ENCODE peak calls at places on chromosomes 11 and 22, in seven cellular contexts. B is Karpas-422, O is heart right ventricle, M is substantia nigra, U is MM.1S, R is lower lobe of right lung, H is OCI-LY7. C is an unnamed sample.

GRCh38 chr22:37906364-37907008 is 389 bp downstream of the MICALL1 start:
- DNase-seq in M (no peak), U (peak), B (peak), O (no peak), R (no peak), H (peak), C (peak)

GRCh38 chr11:106133529-106133928 is 56.1 kb downstream of the AASDHPPT start:
- DNase-seq in U (no peak), H (peak), O (no peak), M (no peak), R (no peak), B (peak), C (no peak)

GRCh38 chr11:128336203-128336602 is 251.2 kb downstream of the ETS1 start:
- DNase-seq in B (no peak), O (peak), M (no peak), H (no peak), U (no peak), R (peak), C (no peak)

GRCh38 chr11:46112961-46113617 is 8.2 kb downstream of the PHF21A start:
- DNase-seq in H (peak), U (peak), R (no peak), M (no peak), O (no peak), B (peak), C (peak)

GRCh38 chr22:41050873-41051272 is 41.5 kb upstream of the EP300 start:
- DNase-seq in R (no peak), M (no peak), B (no peak), U (no peak), H (no peak), O (no peak), C (no peak)

GRCh38 chr11:114796954-114797721 is 118.8 kb downstream of the NXPE2 start:
- DNase-seq in R (no peak), O (no peak), B (peak), U (no peak), H (no peak), M (no peak), C (no peak)

GRCh38 chr22:43263645-43264514 is 76.9 kb upstream of the TTLL12 start:
- DNase-seq in U (peak), R (peak), B (no peak), H (no peak), M (no peak), O (peak), C (peak)

GRCh38 chr11:43905788-43906187 is 25.2 kb downstream of the ALKBH3 start:
- DNase-seq in O (no peak), U (no peak), H (no peak), R (no peak), B (no peak), M (no peak), C (no peak)

GRCh38 chr22:24451162-24451561 is 23.8 kb downstream of the ADORA2A start:
- DNase-seq in O (no peak), H (no peak), U (no peak), B (no peak), M (no peak), R (no peak), C (no peak)

GRCh38 chr11:124481365-124482323 is 36.1 kb upstream of the OR8B8 start:
- DNase-seq in O (no peak), U (peak), H (peak), B (no peak), M (no peak), R (no peak), C (no peak)

GRCh38 chr22:48783821-48784266 is 1043.8 kb downstream of the BRD1 start:
- DNase-seq in M (no peak), R (no peak), B (no peak), U (no peak), O (no peak), H (no peak), C (no peak)

GRCh38 chr11:71183878-71184277 is 68.5 kb downstream of the SHANK2 start:
- DNase-seq in B (no peak), O (no peak), M (no peak), H (no peak), U (no peak), R (no peak), C (no peak)

DNA sequence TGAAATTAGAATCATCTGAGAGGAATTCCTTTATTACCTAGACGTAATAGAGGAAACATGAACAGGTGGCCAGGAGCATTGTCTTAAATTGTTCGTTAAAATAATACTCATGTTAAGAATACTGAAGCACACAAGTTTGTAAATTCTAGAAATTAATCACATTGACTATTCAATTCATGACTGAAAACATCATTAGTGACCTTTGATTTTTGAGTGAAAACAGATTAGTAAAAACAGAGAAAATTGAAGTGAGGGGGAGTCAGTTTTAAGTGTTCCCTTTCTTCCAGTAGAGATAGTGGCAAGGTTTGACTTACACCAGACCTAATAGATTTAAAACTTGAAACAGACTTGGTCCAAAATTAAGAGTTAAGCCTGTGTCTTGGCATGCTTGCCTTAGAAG is 1.4 kb downstream of the ZFP91 start:
- DNase-seq in R (no peak), U (no peak), H (no peak), O (no peak), M (no peak), B (no peak), C (no peak)
- H3K27ac ChIP-seq in R (peak), U (peak), H (peak), O (peak), M (peak), B (peak), C (peak)

DNA sequence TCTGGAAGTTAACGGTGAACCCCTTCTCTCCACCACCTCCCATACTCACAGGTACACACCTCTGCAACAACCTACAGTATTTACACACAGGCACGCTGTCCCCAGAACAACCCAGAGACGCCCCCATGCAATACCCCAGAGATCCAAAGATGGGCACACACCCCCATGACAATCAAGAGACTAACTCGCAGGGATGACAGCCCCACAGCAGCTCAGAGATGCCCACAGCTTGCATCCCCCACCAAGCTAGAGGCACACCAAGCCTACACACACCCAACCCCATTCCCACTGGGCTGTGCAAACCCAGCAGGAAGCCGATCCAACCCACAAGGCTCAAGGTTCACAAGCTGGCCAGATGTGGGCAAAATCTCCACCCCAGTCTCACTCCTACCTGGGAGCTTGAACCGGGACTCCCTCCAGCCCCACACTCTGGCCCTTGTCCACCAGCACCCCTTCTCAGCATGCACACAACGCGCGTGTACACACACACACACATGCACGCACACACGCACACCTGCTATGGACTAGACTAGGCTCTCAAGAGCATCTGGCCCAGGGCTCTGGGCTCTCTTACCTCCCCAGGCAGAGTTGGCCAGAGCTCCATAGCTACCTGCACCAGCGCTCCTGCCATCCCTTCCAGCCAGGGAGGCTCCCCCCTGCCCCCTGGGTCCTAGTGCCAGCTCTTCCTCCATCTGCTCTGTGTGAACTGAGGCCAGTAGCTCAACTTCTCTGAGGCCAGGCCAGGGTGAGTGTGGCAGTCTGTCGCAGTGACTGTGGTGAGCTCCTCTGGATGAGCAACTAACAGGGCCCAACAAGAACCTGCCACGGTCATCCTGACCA is 11.5 kb downstream of the STARD10 start:
- DNase-seq in R (peak), U (no peak), M (no peak), O (no peak), H (peak), B (no peak), C (no peak)
- H3K27ac ChIP-seq in R (no peak), U (no peak), M (no peak), O (no peak), H (no peak), B (no peak), C (no peak)

DNA sequence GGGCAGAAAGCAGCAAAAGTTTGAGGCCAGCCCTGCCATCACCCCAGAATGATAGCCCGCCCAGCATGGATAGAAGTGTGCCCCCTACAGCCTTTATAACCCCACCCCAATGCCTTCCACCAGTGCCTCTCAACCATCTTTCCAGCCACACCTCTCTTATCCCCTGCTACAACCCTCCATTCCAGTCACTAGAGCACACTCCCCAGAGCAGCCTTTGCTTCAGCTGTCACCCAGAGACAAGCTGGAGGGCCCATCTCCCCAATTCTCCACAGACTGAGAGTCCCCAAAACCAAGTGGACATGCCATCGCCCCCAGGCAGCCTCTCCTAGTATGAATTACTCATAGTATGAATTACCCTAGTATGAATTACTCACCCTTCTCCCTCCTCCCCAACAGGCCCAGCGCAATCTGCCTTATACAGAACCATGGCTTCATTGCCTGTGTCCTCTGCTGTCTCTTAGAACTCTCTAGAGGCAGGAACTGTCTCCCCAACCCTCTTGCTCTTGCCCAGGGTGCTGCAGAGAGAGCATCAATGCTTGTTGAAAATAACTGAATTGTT is 24.9 kb downstream of the MYH9 start:
- DNase-seq in R (no peak), M (no peak), U (no peak), H (no peak), B (no peak), O (no peak), C (no peak)
- H3K27ac ChIP-seq in R (peak), M (peak), U (no peak), H (no peak), B (peak), O (peak), C (peak)

GRCh38 chr11:18332302-18332701 is 9.9 kb downstream of the GTF2H1 start:
- DNase-seq in U (peak), H (no peak), O (no peak), B (no peak), M (no peak), R (no peak), C (no peak)

GRCh38 chr11:18330921-18331320 is 8.6 kb downstream of the GTF2H1 start:
- DNase-seq in R (no peak), U (no peak), B (no peak), H (no peak), M (no peak), O (no peak), C (no peak)

GRCh38 chr11:18332891-18333290 is 10.5 kb downstream of the GTF2H1 start:
- DNase-seq in M (no peak), O (no peak), H (no peak), U (no peak), R (no peak), B (no peak), C (no peak)

GRCh38 chr11:18324381-18324780 is 2.0 kb downstream of the GTF2H1 start:
- DNase-seq in H (peak), U (no peak), M (no peak), O (no peak), R (no peak), B (peak), C (no peak)

DNA sequence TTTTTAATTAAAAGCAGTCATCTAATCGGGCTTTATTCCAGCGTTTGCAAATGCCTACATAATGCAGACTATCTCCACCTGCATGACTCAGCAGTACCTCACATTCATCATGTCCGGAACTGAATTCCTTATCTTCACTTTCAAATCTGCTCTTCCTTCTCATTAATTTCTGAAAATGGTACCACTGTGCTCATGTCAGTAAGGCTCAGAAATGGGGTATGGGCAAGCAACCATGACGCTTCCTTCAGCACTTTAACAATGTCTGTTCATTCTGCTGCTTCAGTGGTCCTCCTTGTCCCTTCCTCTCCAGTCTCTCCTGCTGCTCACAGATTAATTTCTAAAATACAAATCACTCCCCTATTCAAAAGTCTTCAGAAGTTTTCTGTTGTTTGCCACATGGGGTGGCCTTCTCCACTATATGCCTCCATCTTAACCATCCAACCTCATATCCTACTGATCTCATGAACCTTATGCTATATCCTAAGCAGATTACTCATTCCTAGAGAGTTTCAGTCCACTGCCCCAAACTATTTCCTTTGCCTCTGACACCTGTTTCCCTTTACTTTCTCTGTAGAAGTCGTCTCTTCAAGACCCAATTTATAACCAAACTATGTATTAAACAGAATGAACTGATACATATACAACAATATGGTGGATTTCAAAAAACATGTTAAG is 7.0 kb downstream of the GTF2H1 start:
- DNase-seq in O (no peak), H (no peak), R (no peak), B (no peak), U (no peak), M (no peak), C (peak)
- H3K27ac ChIP-seq in O (no peak), H (no peak), R (no peak), B (no peak), U (no peak), M (no peak), C (no peak)

GRCh38 chr22:46629291-46629690 is 9.1 kb downstream of the GRAMD4 start:
- DNase-seq in R (no peak), H (no peak), M (no peak), O (no peak), B (no peak), U (no peak), C (no peak)
- H3K27ac ChIP-seq in R (no peak), H (no peak), M (no peak), O (no peak), B (no peak), U (no peak), C (no peak)

DNA sequence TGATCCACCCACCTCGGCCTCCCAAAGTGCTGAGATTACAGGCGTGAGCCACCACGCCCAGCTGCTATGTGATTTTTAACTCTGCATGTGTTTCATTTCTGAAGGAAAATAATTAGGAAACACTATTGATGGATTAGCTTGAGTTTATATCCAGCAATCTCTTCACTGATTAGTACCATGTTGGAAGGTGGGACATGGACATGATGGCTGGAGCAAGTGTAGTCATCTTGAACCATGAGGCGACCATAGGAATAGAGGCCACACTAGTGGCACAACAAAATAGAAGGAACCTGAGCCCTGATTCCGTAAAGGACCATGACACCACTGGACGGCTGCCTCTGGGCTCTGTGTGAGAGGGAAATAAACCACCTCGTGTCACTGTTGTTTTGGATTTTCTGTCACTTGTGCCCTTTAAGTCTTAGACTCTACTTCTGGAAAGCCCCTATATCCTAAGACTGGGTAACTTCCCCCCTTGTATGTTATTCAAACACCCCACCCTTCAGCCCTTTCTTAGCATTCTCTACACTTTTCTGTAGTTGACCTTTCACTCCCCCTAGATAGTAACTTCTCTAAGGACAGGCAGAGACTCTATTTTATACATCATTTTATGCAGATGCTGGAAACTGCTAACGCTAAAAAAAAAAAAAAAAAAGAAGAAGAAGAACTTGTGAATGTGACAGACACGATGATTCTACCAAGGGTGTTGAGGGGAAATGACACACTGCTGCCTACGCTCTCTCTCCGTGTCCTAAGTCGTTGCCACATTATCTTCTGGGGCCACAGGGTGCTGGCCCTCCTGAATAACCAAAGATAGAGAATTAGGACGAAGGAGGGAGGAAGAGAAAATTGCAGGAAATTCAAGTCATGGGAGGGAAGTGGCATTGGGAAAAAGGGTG is 2.7 kb upstream of the VPS37C start:
- DNase-seq in H (no peak), U (no peak), B (no peak), M (no peak), R (peak), O (no peak), C (no peak)
- H3K27ac ChIP-seq in H (no peak), U (no peak), B (no peak), M (no peak), R (peak), O (no peak), C (no peak)

DNA sequence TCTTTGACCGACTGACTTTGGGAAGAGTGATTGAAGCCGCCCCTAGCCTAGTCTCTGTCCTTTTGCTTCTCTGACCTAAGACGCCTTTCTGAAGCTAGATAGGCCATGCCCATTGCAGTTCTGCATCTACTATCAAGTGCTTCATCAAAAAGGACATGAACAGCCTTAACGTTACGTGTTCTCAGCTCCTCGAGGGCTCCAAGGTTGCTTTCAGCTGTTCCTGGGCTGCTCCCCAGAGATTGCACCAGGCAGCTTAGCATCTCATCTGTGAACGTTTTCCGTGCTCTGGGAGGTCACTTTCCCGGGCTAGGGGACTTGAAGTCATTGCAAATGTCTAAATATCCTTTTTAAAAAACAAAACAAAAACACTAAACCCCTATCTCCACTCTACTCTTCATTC is 13.9 kb downstream of the MICAL2 start:
- DNase-seq in M (no peak), O (no peak), R (no peak), H (no peak), U (no peak), B (no peak), C (no peak)
- H3K27ac ChIP-seq in M (no peak), O (no peak), R (peak), H (no peak), U (no peak), B (no peak), C (no peak)

DNA sequence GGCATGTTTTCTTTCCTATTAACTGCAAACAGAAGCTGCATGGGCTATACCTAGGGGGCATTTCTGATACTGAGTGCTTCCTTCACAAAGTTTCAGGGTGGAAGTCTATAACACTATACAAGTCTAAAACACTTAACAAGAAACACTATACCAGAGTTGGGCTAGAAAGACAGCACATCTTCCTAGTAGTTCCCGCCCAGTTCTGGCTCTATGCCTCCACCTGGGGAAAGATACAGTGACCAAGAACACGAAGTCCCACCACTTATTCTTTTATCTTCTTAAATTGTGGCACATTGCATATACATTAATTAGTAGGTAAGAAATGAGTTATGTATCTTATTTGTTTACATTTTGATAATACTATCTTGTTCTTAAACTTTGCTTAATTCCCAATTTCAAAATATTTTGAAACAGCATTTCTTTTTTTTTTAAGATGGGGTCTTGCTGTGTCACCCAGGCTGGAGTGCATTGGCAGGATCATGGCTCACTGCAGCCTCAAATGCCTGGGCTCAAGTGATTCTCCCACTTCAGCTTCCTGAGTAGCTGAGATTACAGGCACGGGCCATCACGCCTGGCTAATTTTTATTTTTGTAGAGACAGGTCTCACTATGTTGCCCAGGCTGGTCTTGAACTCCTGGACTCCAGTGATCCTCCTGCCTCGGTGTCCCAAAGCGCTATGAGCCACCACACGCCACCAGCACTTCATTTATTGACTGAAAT is 18.2 kb upstream of the NDUFC2 start:
- DNase-seq in M (no peak), B (no peak), O (no peak), R (no peak), H (no peak), U (no peak), C (no peak)
- H3K27ac ChIP-seq in M (no peak), B (no peak), O (no peak), R (no peak), H (no peak), U (no peak), C (no peak)

C was measured in CD4-positive, CD25-positive, alpha-beta regulatory T cell.